ENCODE peak calls at places on chromosomes 2 and 18, in seven cellular contexts. D is A549; R is fibroblast of gingiva; O is stimulated activated CD8-positive, alpha-beta memory T cell treated with anti-CD3 and anti-CD28 coated beads, Interleukin-15, amount 100 ng/mL, for 1 hour; G is posterior vena cava; V is A172; J is heart left ventricle. T is an unnamed sample.

GRCh38 chr2:27442981-27443323 is 771 bp downstream of the KRTCAP3 start:
- DNase-seq in G (no peak), O (no peak), J (no peak), V (no peak), D (no peak), R (no peak), T (no peak)

GRCh38 chr2:54755641-54756326 is 32.3 kb downstream of the EML6 start:
- DNase-seq in V (no peak), D (no peak), J (no peak), O (no peak), R (no peak), G (no peak), T (no peak)

GRCh38 chr2:64745562-64745961 is 91.8 kb upstream of the SERTAD2 start:
- DNase-seq in V (no peak), D (no peak), G (no peak), J (no peak), R (no peak), O (no peak), T (no peak)

GRCh38 chr2:94861308-94862152 is 9.7 kb upstream of the TEKT4 start:
- DNase-seq in R (no peak), O (no peak), D (no peak), J (no peak), V (no peak), G (peak), T (peak)

GRCh38 chr18:10995576-10995975 is 153.8 kb downstream of the PIEZO2 start:
- DNase-seq in O (no peak), J (no peak), D (no peak), R (no peak), G (no peak), V (no peak), T (no peak)

GRCh38 chr2:107062599-107063196 is 176.7 kb upstream of the ST6GAL2 start:
- DNase-seq in D (no peak), O (no peak), V (no peak), G (no peak), J (no peak), R (no peak), T (no peak)

GRCh38 chr2:3709225-3709624 is 5.8 kb downstream of the DCDC2C start:
- DNase-seq in R (no peak), J (no peak), D (no peak), G (no peak), O (no peak), V (no peak), T (no peak)

GRCh38 chr2:72940786-72941185 is 23.5 kb downstream of the EMX1 start:
- DNase-seq in G (no peak), V (no peak), O (no peak), D (no peak), R (peak), J (no peak), T (no peak)

GRCh38 chr18:73660931-73661330 is 486.7 kb downstream of the FBXO15 start:
- DNase-seq in G (no peak), J (no peak), R (no peak), V (no peak), D (no peak), O (no peak), T (no peak)

GRCh38 chr2:16553222-16553621 is 112.4 kb downstream of the CYRIA start:
- DNase-seq in V (peak), O (no peak), D (peak), G (no peak), R (no peak), J (peak), T (no peak)

GRCh38 chr2:191927991-191928390 is 81.1 kb upstream of the CAVIN2 start:
- DNase-seq in G (no peak), R (peak), V (peak), O (no peak), J (no peak), D (no peak), T (no peak)

GRCh38 chr2:164737612-164738081 is 104.0 kb downstream of the COBLL1 start:
- DNase-seq in V (peak), R (peak), D (peak), O (no peak), G (peak), J (peak), T (no peak)

GRCh38 chr2:174602741-174603140 is 5.1 kb upstream of the WIPF1 start:
- DNase-seq in G (no peak), D (no peak), R (no peak), J (no peak), O (no peak), V (no peak), T (no peak)

GRCh38 chr2:138536302-138536701 is 34.7 kb downstream of the SPOPL start:
- DNase-seq in R (peak), V (peak), O (no peak), G (no peak), J (no peak), D (no peak), T (no peak)

GRCh38 chr2:45343618-45344017 is 267.4 kb downstream of the SRBD1 start:
- DNase-seq in D (no peak), J (no peak), O (no peak), G (no peak), V (no peak), R (peak), T (peak)

GRCh38 chr2:202109737-202110184 is 36.7 kb downstream of the KIAA2012 start:
- DNase-seq in V (no peak), D (no peak), R (peak), J (peak), O (no peak), G (peak), T (no peak)

GRCh38 chr18:43934322-43935050 is 657.2 kb upstream of the SYT4 start:
- DNase-seq in G (no peak), R (no peak), D (no peak), O (no peak), V (no peak), J (no peak), T (no peak)

GRCh38 chr2:240557808-240558207 is at the start of gene ANKMY1:
- DNase-seq in J (peak), O (no peak), D (no peak), V (no peak), R (peak), G (peak), T (peak)

GRCh38 chr2:201618744-201619654 is 24.3 kb downstream of the TMEM237 start:
- DNase-seq in R (peak), J (peak), O (no peak), D (no peak), V (no peak), G (peak), T (no peak)

GRCh38 chr2:16005819-16006536 is 65.6 kb downstream of the MYCN start:
- DNase-seq in D (peak), R (no peak), O (no peak), V (no peak), G (no peak), J (peak), T (no peak)

GRCh38 chr2:25981596-25982272 is 563 bp downstream of the KIF3C start:
- DNase-seq in R (no peak), O (no peak), D (no peak), J (no peak), G (peak), V (no peak), T (no peak)

GRCh38 chr2:11746807-11747459 is 501 bp downstream of the LPIN1 start:
- DNase-seq in V (peak), G (no peak), O (no peak), D (peak), J (no peak), R (no peak), T (no peak)